ENCODE peak calls at places on chromosomes 11 and 22, in four cellular contexts. U, A, M and C are unnamed samples.

GRCh38 chr11:67374571-67375276 is 1.3 kb upstream of the CLCF1 start:
- DNase-seq in M (peak), U (no peak), A (no peak), C (peak)

GRCh38 chr11:81669944-81670526 is 1063.6 kb downstream of the FAM181B start:
- DNase-seq in M (no peak), A (no peak), U (no peak), C (no peak)

GRCh38 chr22:30054764-30055069 is 25.5 kb upstream of the HORMAD2 start:
- DNase-seq in M (no peak), U (no peak), A (no peak), C (peak)

GRCh38 chr11:125960771-125961170 is 14.9 kb downstream of the VSIG10L2 start:
- DNase-seq in A (no peak), U (no peak), M (no peak), C (no peak)

GRCh38 chr11:128565881-128566280 is 21.5 kb downstream of the ETS1 start:
- DNase-seq in M (no peak), A (no peak), U (peak), C (no peak)

GRCh38 chr11:103927535-103927934 is 108.9 kb upstream of the DDI1 start:
- DNase-seq in M (no peak), U (no peak), A (no peak), C (no peak)

GRCh38 chr11:78350646-78351165 is 66.9 kb downstream of the GAB2 start:
- DNase-seq in A (peak), U (peak), M (no peak), C (peak)

GRCh38 chr11:111148116-111148515 is 97.4 kb upstream of the POU2AF2 start:
- DNase-seq in M (no peak), U (no peak), A (no peak), C (no peak)

GRCh38 chr22:19882446-19883381 is 28.0 kb upstream of the GNB1L start:
- DNase-seq in M (no peak), U (no peak), A (no peak), C (no peak)

GRCh38 chr11:76161261-76161961 is 44.9 kb downstream of the WNT11 start:
- DNase-seq in M (peak), U (no peak), A (no peak), C (peak)

GRCh38 chr11:102495161-102496042 is 35.1 kb downstream of the MMP7 start:
- DNase-seq in U (peak), A (peak), M (no peak), C (no peak)

GRCh38 chr11:47236482-47236881 is 12.1 kb downstream of the ACP2 start:
- DNase-seq in M (no peak), A (no peak), U (no peak), C (no peak)

GRCh38 chr11:10455637-10456487 is 798 bp downstream of the AMPD3 start:
- DNase-seq in A (peak), M (no peak), U (peak), C (peak)

GRCh38 chr22:33271390-33272161 is 213.4 kb upstream of the SYN3 start:
- DNase-seq in U (peak), M (peak), A (peak), C (peak)
- H3K4me3 ChIP-seq in U (no peak), M (no peak), A (no peak), C (no peak)

GRCh38 chr22:35386670-35387288 is 5.9 kb downstream of the HMOX1 start:
- DNase-seq in U (no peak), M (no peak), A (no peak), C (no peak)
- TF ChIP-seq POLR2A in U (no peak), M (no peak), A (no peak), C (no peak)

GRCh38 chr22:46654426-46654825 is 34.2 kb downstream of the GRAMD4 start:
- DNase-seq in U (no peak), M (no peak), A (no peak), C (peak)

GRCh38 chr22:46653596-46653995 is 33.4 kb downstream of the GRAMD4 start:
- DNase-seq in M (no peak), A (no peak), U (no peak), C (peak)

GRCh38 chr22:46651316-46651715 is 31.1 kb downstream of the GRAMD4 start:
- DNase-seq in U (no peak), M (no peak), A (no peak), C (no peak)

GRCh38 chr22:46652081-46652929 is 32.1 kb downstream of the GRAMD4 start:
- DNase-seq in M (no peak), U (no peak), A (no peak), C (no peak)

DNA sequence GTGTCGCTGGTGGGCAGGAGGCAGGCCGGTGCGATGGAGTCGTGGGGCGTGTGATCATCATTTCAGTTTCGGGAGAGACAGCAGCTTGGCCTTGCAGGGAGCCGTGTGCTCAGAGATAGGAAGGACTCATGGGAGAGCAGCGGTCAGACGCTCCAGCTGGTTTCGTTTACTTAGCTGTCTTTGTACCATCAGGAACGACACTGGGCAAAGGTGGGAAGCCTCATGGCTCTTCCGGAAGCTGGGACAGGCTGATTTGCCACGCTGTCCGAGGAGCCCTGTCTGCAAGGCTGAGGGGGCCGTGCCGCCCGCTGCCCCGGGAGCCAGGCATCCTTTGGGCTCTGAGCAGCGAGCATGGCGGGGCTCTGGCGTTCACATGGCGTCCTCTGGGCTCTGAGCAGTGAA is 32.7 kb downstream of the GRAMD4 start:
- DNase-seq in M (no peak), A (peak), U (peak), C (no peak)
- H3K4me3 ChIP-seq in M (no peak), A (no peak), U (no peak), C (no peak)

GRCh38 chr22:37075822-37076433 is 24.4 kb downstream of the KCTD17 start:
- DNase-seq in U (no peak), A (no peak), M (no peak), C (no peak)

GRCh38 chr22:37074537-37074936 is 23.0 kb downstream of the KCTD17 start:
- DNase-seq in U (no peak), M (no peak), A (no peak), C (no peak)

GRCh38 chr22:37072673-37073072 is 21.1 kb downstream of the KCTD17 start:
- DNase-seq in A (no peak), M (no peak), U (no peak), C (no peak)

GRCh38 chr22:37077802-37078448 is 26.4 kb downstream of the KCTD17 start:
- DNase-seq in A (peak), U (peak), M (no peak), C (peak)

DNA sequence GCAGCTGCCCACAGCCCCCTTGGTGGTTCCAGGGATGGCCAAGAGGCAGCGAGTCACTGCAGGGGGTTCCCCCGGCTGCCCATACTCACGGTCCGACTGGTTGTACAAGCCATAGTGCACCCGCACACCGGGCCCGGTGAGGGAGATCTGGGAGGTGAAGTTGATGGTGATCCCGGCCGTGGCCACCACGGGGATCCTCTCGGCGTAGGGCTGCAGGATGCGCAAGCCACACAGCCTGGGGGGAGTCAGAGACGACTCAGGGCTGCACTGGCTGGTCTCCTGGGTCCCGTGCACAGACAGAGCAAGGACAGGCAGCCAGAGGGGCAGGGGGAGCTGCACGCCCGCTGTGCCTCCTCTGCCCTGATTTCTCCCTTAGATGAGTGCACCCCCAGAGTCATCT is 23.5 kb downstream of the KCTD17 start:
- DNase-seq in U (no peak), A (no peak), M (no peak), C (no peak)
- TF ChIP-seq POLR2A in U (no peak), A (no peak), M (no peak), C (no peak)

GRCh38 chr11:118304227-118304808 is at the start of gene CD3E:
- DNase-seq in U (no peak), A (no peak), M (no peak), C (no peak)
- H3K4me3 ChIP-seq in U (no peak), A (no peak), M (no peak), C (no peak)

DNA sequence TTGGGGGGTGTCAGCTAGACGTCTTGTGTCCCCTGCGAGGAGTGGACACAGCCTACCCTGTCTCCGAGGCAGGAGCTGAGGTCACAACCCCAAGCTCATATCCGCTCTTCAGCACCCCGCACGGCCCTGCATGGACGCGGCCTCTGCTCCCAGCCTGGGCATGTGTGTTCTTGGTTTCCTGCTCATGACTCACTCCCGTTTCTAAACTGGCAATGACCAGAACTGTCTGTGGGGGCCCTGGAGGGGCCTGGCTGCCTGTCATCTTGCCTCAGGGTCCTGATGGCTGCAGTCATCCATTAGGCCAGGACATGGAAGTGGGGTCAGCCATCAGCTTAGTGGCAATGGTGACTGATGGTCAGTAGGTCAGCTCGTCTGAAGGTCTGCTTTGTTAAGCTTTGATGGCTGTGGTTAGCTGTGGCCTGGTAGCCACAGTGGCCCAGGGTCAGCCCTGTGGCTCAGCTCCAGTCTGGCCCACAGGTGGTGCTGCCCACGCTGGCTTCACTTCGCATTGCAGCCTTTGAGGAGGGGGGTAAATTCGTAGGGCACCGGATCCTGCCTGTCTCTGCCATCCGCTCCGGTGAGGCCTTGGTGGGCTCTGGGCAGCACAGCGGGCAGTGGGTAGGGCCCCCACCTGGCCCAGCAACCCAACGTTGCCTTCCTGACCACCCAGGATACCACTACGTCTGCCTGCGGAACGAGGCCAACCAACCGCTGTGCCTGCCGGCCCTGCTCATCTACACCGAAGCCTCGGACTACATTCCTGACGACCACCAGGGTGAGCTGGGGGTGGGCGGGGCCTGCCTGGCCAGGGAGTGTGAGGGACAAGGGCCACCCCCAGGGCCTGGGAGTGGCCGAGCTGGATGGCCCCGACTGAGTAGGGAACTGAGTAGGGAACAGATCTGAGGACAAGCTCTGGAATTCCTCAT is 12.0 kb downstream of the PLCB3 start:
- DNase-seq in A (no peak), U (no peak), M (no peak), C (no peak)
- TF ChIP-seq POLR2A in A (no peak), U (no peak), M (no peak), C (no peak)

GRCh38 chr11:134761361-134761760 is 349.3 kb upstream of the B3GAT1 start:
- DNase-seq in A (no peak), U (no peak), M (no peak), C (no peak)
- H3K4me3 ChIP-seq in A (peak), U (no peak), M (no peak), C (no peak)